ENCODE peak calls at places on chromosomes 12 and 14, in four cellular contexts. One of them, this sample, is unnamed.
A peak's percentile ranks its signal among the peaks of the same experiment; 100 is the strongest.

GRCh38 chr14:70000601-70001000 is 121.4 kb downstream of the SMOC1 start:
- DNase-seq in WTC11: no peak
- DNase-seq in K562: no peak
- DNase-seq in HepG2: no peak
- DNase-seq in this sample: no peak

GRCh38 chr14:61528591-61529021 is 166.7 kb upstream of the HIF1A start:
- DNase-seq in HepG2: no peak
- DNase-seq in K562: no peak
- DNase-seq in WTC11: no peak
- DNase-seq in this sample: no peak

GRCh38 chr14:104392396-104393198 is 187.0 kb upstream of the C14orf180 start:
- DNase-seq in K562: no peak
- DNase-seq in HepG2: no peak
- DNase-seq in WTC11: no peak
- DNase-seq in this sample: no peak

GRCh38 chr12:23816394-23816851 is 133.0 kb downstream of the SOX5 start:
- DNase-seq in K562: no peak
- DNase-seq in WTC11: peak; percentile 17
- DNase-seq in HepG2: peak; percentile 12
- DNase-seq in this sample: no peak

GRCh38 chr12:2460051-2460450 is 334.7 kb upstream of the FKBP4 start:
- DNase-seq in HepG2: no peak
- DNase-seq in WTC11: no peak
- DNase-seq in K562: no peak
- DNase-seq in this sample: no peak

GRCh38 chr14:23727566-23728335 is 91.6 kb downstream of the DHRS2 start:
- DNase-seq in HepG2: peak; percentile 90
- DNase-seq in K562: peak; percentile 37
- DNase-seq in WTC11: no peak
- DNase-seq in this sample: peak; percentile 58

GRCh38 chr12:85580562-85581168 is 255.5 kb downstream of the RASSF9 start:
- DNase-seq in K562: no peak
- DNase-seq in HepG2: no peak
- DNase-seq in WTC11: no peak
- DNase-seq in this sample: no peak

GRCh38 chr12:30308010-30308717 is 387.5 kb downstream of the IPO8 start:
- DNase-seq in K562: no peak
- DNase-seq in HepG2: no peak
- DNase-seq in WTC11: no peak
- DNase-seq in this sample: no peak

GRCh38 chr12:72570601-72571000 is 298.4 kb downstream of the TRHDE start:
- DNase-seq in WTC11: peak; percentile 70
- DNase-seq in K562: no peak
- DNase-seq in HepG2: peak; percentile 30
- DNase-seq in this sample: peak; percentile 10

GRCh38 chr12:124297856-124298255 is 3.0 kb downstream of the RFLNA start:
- DNase-seq in K562: no peak
- DNase-seq in HepG2: no peak
- DNase-seq in WTC11: no peak
- DNase-seq in this sample: no peak

GRCh38 chr14:24418492-24418873 is 11.0 kb downstream of the CBLN3 start:
- DNase-seq in HepG2: no peak
- DNase-seq in WTC11: no peak
- DNase-seq in K562: no peak
- DNase-seq in this sample: no peak

GRCh38 chr12:100752841-100753240 is 41.7 kb upstream of the ANO4 start:
- DNase-seq in WTC11: no peak
- DNase-seq in HepG2: no peak
- DNase-seq in K562: no peak
- DNase-seq in this sample: no peak

GRCh38 chr14:99320105-99320572 is 48.1 kb upstream of the BCL11B start:
- DNase-seq in K562: peak; percentile 83
- DNase-seq in WTC11: peak; percentile 85
- DNase-seq in HepG2: peak; percentile 29
- DNase-seq in this sample: peak; percentile 88

GRCh38 chr14:22836301-22837058 is at the start of gene MMP14:
- DNase-seq in WTC11: peak; percentile 62
- DNase-seq in K562: peak; percentile 11
- DNase-seq in HepG2: no peak
- DNase-seq in this sample: no peak

GRCh38 chr12:59820594-59821011 is 224.8 kb downstream of the SLC16A7 start:
- DNase-seq in WTC11: no peak
- DNase-seq in K562: no peak
- DNase-seq in HepG2: no peak
- DNase-seq in this sample: no peak

GRCh38 chr14:101948666-101949205 is 15.6 kb upstream of the DYNC1H1 start:
- DNase-seq in K562: peak; percentile 30
- DNase-seq in WTC11: no peak
- DNase-seq in HepG2: no peak
- DNase-seq in this sample: no peak

GRCh38 chr12:64551676-64552075 is 58.6 kb upstream of the RASSF3 start:
- DNase-seq in WTC11: no peak
- DNase-seq in K562: no peak
- DNase-seq in HepG2: no peak
- DNase-seq in this sample: no peak

GRCh38 chr14:99749763-99750715 is 43.2 kb upstream of the EML1 start:
- DNase-seq in WTC11: no peak
- DNase-seq in K562: no peak
- DNase-seq in HepG2: no peak
- DNase-seq in this sample: no peak

GRCh38 chr14:65230287-65230728 is 128.0 kb upstream of the MAX start:
- DNase-seq in WTC11: no peak
- DNase-seq in K562: peak; percentile 17
- DNase-seq in HepG2: peak; percentile 96
- DNase-seq in this sample: no peak

GRCh38 chr12:20320552-20320951 is 47.8 kb upstream of the PDE3A start:
- DNase-seq in WTC11: no peak
- DNase-seq in HepG2: no peak
- DNase-seq in K562: no peak
- DNase-seq in this sample: no peak

GRCh38 chr14:72894623-72895378 is 900 bp upstream of the DPF3 start:
- DNase-seq in K562: peak; percentile 37
- DNase-seq in HepG2: no peak
- DNase-seq in WTC11: peak; percentile 54
- DNase-seq in this sample: peak; percentile 57

GRCh38 chr12:94262228-94263010 is 114.0 kb downstream of the PLXNC1 start:
- DNase-seq in HepG2: no peak
- DNase-seq in WTC11: no peak
- DNase-seq in K562: peak; percentile 18
- DNase-seq in this sample: no peak

GRCh38 chr14:87944987-87945604 is 47.9 kb downstream of the GALC start:
- DNase-seq in K562: peak; percentile 19
- DNase-seq in WTC11: no peak
- DNase-seq in HepG2: peak; percentile 29
- DNase-seq in this sample: peak; percentile 9

GRCh38 chr12:65871865-65872645 is 47.8 kb downstream of the HMGA2 start:
- DNase-seq in K562: no peak
- DNase-seq in WTC11: no peak
- DNase-seq in HepG2: no peak
- DNase-seq in this sample: no peak

GRCh38 chr12:120196363-120196762 is 1.8 kb upstream of the GCN1 start:
- DNase-seq in HepG2: no peak
- DNase-seq in WTC11: no peak
- DNase-seq in K562: no peak
- DNase-seq in this sample: no peak

GRCh38 chr12:21850419-21850818 is 75.9 kb upstream of the KCNJ8 start:
- DNase-seq in WTC11: no peak
- DNase-seq in K562: no peak
- DNase-seq in HepG2: no peak
- DNase-seq in this sample: no peak

GRCh38 chr14:35406811-35407630 is 2.5 kb upstream of the NFKBIA start:
- DNase-seq in WTC11: no peak
- DNase-seq in K562: peak; percentile 55
- DNase-seq in HepG2: peak; percentile 87
- DNase-seq in this sample: peak; percentile 62

GRCh38 chr14:31692376-31692781 is 131.2 kb downstream of the NUBPL start:
- DNase-seq in HepG2: no peak
- DNase-seq in K562: no peak
- DNase-seq in WTC11: no peak
- DNase-seq in this sample: no peak

GRCh38 chr12:124636138-124636968 is 68.9 kb upstream of the NCOR2 start:
- DNase-seq in WTC11: no peak
- DNase-seq in K562: peak; percentile 43
- DNase-seq in HepG2: no peak
- DNase-seq in this sample: no peak

DNA sequence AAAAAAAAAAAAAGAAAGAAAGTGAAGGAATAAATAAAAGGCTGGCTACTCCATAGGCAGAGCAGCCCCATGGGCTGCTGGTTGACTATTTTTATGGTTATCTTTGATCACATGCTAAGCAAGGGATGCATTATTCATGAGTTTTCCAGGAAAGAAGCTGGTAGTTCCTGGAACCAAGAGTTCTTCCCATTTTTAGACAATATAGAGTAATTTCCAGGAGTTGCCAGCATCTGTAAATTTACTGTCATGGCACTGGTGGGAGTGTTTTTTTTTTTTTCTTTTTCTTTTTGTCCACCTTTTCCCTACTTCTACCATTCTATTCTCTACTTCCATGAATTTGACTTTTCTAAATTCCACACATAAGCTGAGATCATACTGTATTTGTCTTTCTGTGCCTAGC is 24.2 kb downstream of the FGD4 start:
- DNase-seq in WTC11: no peak
- DNase-seq in K562: no peak
- DNase-seq in HepG2: no peak
- DNase-seq in this sample: no peak
- TF ChIP-seq ELF4 in WTC11: no peak
- TF ChIP-seq ELF4 in K562: no peak
- TF ChIP-seq ELF4 in HepG2: no peak
- TF ChIP-seq ELF4 in this sample: no peak

DNA sequence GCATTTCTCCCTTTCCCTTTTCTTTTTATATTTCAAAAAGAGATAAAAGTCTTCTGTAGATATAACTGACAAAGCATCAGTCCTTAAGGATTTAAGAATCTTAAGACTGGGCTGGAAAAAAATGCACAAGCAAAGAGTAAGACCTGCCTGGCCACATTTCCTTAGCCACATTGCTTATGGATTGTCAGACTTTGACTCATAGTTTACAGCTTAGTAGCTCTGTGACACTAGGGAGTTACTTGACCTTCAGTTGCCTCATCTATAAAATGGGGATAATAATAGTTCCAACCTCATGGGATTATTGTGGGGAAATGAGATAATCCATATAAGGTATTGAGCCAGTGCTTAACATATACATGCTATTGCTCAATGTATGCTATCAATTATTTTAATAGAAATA is 66.4 kb upstream of the STK38L start:
- DNase-seq in WTC11: no peak
- DNase-seq in HepG2: no peak
- DNase-seq in K562: no peak
- DNase-seq in this sample: no peak
- TF ChIP-seq ELF4 in WTC11: no peak
- TF ChIP-seq ELF4 in HepG2: no peak
- TF ChIP-seq ELF4 in K562: no peak
- TF ChIP-seq ELF4 in this sample: no peak

GRCh38 chr14:56918849-56919574 is 108.7 kb upstream of the OTX2 start:
- DNase-seq in K562: no peak
- DNase-seq in HepG2: no peak
- DNase-seq in WTC11: no peak
- DNase-seq in this sample: no peak
- TF ChIP-seq ELF4 in K562: no peak
- TF ChIP-seq ELF4 in HepG2: no peak
- TF ChIP-seq ELF4 in WTC11: no peak
- TF ChIP-seq ELF4 in this sample: no peak

DNA sequence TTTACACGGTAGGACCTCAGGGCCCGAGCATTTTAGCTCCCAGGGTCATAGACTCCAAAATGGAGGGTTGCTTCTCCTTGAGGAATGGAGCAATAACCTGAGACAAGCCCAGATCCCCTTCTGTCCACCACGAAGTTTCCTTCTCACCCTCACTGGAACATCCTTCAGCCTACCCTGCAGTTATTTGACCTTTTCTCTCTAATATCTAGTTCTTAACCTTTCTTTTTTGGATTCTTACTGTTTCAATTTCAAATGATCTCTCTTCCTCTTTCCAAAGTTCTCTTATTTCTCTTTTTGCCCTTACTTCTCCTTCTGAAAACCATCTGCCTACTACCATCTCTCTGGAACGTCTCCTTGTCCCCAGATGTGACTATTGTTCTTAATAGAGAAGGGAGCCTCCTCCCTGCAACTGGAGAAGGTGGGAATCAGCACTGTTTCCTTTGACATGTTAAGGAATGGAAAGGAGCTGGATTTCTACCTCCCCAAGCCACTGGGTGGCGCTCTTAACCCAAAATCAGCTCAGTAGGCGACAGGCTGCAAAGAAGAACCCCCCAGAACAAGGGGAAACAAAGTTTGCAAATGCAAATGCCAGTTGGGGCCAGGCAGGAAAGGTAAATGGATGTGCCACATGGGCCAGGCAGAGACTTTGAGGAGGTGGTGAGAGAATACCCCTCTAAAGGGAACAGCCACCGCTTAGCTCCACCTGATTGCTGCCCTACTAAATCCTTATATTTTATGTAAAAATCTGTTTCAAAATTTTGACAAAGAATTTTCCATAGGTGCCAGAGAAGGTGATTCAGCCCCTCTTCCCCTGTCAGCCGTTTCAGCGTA is 22.4 kb upstream of the PDE1B start:
- DNase-seq in WTC11: peak; percentile 92
- DNase-seq in K562: peak; percentile 76
- DNase-seq in HepG2: peak; percentile 23
- DNase-seq in this sample: peak; percentile 69
- TF ChIP-seq ELF4 in WTC11: no peak
- TF ChIP-seq ELF4 in K562: no peak
- TF ChIP-seq ELF4 in HepG2: no peak
- TF ChIP-seq ELF4 in this sample: no peak

GRCh38 chr14:59464651-59465569 is at the start of gene GPR135:
- DNase-seq in K562: peak; percentile 9
- DNase-seq in WTC11: peak; percentile 68
- DNase-seq in HepG2: peak; percentile 24
- DNase-seq in this sample: no peak
- TF ChIP-seq ELF4 in K562: no peak
- TF ChIP-seq ELF4 in WTC11: no peak
- TF ChIP-seq ELF4 in HepG2: no peak
- TF ChIP-seq ELF4 in this sample: no peak